ENCODE peak calls at places on chromosomes 2 and 18, in seven cellular contexts. C is body of pancreas; U is heart right ventricle; W is left lung; A is GM23338; F is activated CD8-positive, alpha-beta T cell treated with anti-CD3 and anti-CD28 coated beads for 36 hours; S is lower lobe of right lung. M is an unnamed sample.

GRCh38 chr2:70035344-70035844 is 51.9 kb upstream of the PCBP1 start:
- ATAC-seq in C (no peak), U (no peak), W (peak; percentile 70), A (no peak), F (no peak), S (no peak), M (no peak)

GRCh38 chr2:99279969-99280695 is 20.9 kb downstream of the LYG1 start:
- ATAC-seq in C (no peak), U (no peak), W (peak; percentile 45), A (no peak), F (no peak), S (no peak), M (no peak)

GRCh38 chr18:55228191-55228590 is 268.9 kb upstream of the CCDC68 start:
- ATAC-seq in C (no peak), U (no peak), W (no peak), A (peak; percentile 88), F (no peak), S (no peak), M (peak; percentile 57)

GRCh38 chr2:204026294-204026693 is 89.7 kb downstream of the ICOS start:
- ATAC-seq in C (no peak), U (no peak), W (no peak), A (peak; percentile 32), F (no peak), S (no peak), M (no peak)

GRCh38 chr2:71846669-71847291 is 300.9 kb downstream of the CYP26B1 start:
- ATAC-seq in C (no peak), U (no peak), W (no peak), A (no peak), F (no peak), S (no peak), M (peak; percentile 29)

GRCh38 chr2:44137048-44137447 is 31.6 kb upstream of the PPM1B start:
- ATAC-seq in C (no peak), U (no peak), W (no peak), A (no peak), F (no peak), S (no peak), M (no peak)

GRCh38 chr2:8217366-8218125 is 464.3 kb upstream of the ID2 start:
- ATAC-seq in C (no peak), U (no peak), W (no peak), A (peak; percentile 61), F (no peak), S (no peak), M (no peak)

GRCh38 chr2:158529379-158530110 is 72.8 kb downstream of the PKP4 start:
- ATAC-seq in C (no peak), U (no peak), W (peak; percentile 59), A (no peak), F (no peak), S (no peak), M (no peak)

GRCh38 chr18:69982417-69982816 is 34.7 kb upstream of the CD226 start:
- ATAC-seq in C (no peak), U (no peak), W (no peak), A (peak; percentile 79), F (no peak), S (no peak), M (no peak)

GRCh38 chr2:429575-430254 is 141.8 kb upstream of the ALKAL2 start:
- ATAC-seq in C (no peak), U (no peak), W (no peak), A (no peak), F (peak; percentile 82), S (peak; percentile 47), M (no peak)

GRCh38 chr2:207694811-207695281 is 16.6 kb upstream of the CCNYL1 start:
- ATAC-seq in C (no peak), U (no peak), W (no peak), A (no peak), F (no peak), S (no peak), M (no peak)

GRCh38 chr2:9430316-9431293 is 7.2 kb downstream of the CPSF3 start:
- ATAC-seq in C (no peak), U (peak; percentile 44), W (no peak), A (no peak), F (peak; percentile 55), S (no peak), M (no peak)

GRCh38 chr2:16755377-16755776 is 89.7 kb upstream of the CYRIA start:
- ATAC-seq in C (no peak), U (peak; percentile 67), W (no peak), A (no peak), F (no peak), S (no peak), M (peak; percentile 31)

GRCh38 chr2:239245872-239246701 is 154.7 kb downstream of the HDAC4 start:
- ATAC-seq in C (peak; percentile 73), U (peak; percentile 57), W (peak; percentile 89), A (peak; percentile 77), F (no peak), S (peak; percentile 76), M (peak; percentile 48)

GRCh38 chr18:59148192-59148591 is 8.5 kb downstream of the SEC11C start:
- ATAC-seq in C (peak; percentile 82), U (no peak), W (no peak), A (no peak), F (no peak), S (peak; percentile 22), M (no peak)

GRCh38 chr2:25971596-25971995 is 10.7 kb downstream of the KIF3C start:
- ATAC-seq in C (no peak), U (no peak), W (no peak), A (no peak), F (no peak), S (no peak), M (no peak)

GRCh38 chr2:1744446-1745170 is at the start of gene PXDN:
- ATAC-seq in C (peak; percentile 38), U (peak; percentile 72), W (peak; percentile 56), A (peak; percentile 46), F (no peak), S (peak; percentile 63), M (peak; percentile 62)

GRCh38 chr2:158501301-158501700 is 44.5 kb downstream of the PKP4 start:
- ATAC-seq in C (no peak), U (peak; percentile 87), W (no peak), A (no peak), F (no peak), S (no peak), M (no peak)

GRCh38 chr2:33617989-33618388 is 18.9 kb upstream of the FAM98A start:
- ATAC-seq in C (no peak), U (no peak), W (no peak), A (no peak), F (no peak), S (no peak), M (no peak)

GRCh38 chr2:37100054-37100453 is 15.7 kb downstream of the GPATCH11 start:
- ATAC-seq in C (no peak), U (no peak), W (no peak), A (peak; percentile 41), F (no peak), S (no peak), M (no peak)

GRCh38 chr2:225120175-225120574 is 77.9 kb upstream of the DOCK10 start:
- ATAC-seq in C (no peak), U (no peak), W (no peak), A (no peak), F (no peak), S (no peak), M (no peak)

GRCh38 chr2:171167352-171167997 is 6.8 kb upstream of the TLK1 start:
- ATAC-seq in C (no peak), U (no peak), W (no peak), A (no peak), F (no peak), S (no peak), M (no peak)

GRCh38 chr2:222038086-222038802 is 260.6 kb downstream of the PAX3 start:
- ATAC-seq in C (no peak), U (no peak), W (peak; percentile 21), A (no peak), F (no peak), S (no peak), M (no peak)
- TF ChIP-seq CTCF in C (no peak), U (no peak), W (peak; percentile 6), A (peak; percentile 53), F (no peak), S (peak; percentile 12), M (no peak)

DNA sequence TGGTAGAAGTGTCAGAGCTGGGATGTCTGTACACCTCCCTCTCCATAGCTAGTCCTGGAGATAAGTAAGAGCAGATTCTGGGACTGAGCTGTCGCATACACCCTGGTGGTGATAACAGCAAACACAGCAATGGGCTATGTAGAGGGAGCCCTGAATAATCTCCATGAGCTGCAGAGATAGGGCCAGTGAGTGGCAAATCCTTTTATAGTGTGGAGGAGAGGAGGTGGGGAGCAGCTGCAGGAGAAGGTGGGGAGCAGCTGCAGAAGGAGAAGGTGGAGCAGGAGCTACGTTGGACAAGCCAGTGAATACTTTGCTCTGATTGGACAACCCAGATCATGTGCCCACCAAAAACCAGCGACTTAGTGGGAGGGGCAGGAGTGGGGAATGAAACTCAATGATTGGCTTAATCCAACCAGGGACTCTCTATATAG is 85.5 kb downstream of the TMEM247 start:
- ATAC-seq in C (no peak), U (peak; percentile 93), W (no peak), A (peak; percentile 58), F (no peak), S (no peak), M (no peak)
- TF ChIP-seq CTCF in C (no peak), U (peak; percentile 13), W (no peak), A (no peak), F (no peak), S (no peak), M (no peak)

GRCh38 chr2:75428060-75428459 is 132.7 kb downstream of the EVA1A start:
- ATAC-seq in C (no peak), U (no peak), W (no peak), A (no peak), F (no peak), S (no peak), M (no peak)

GRCh38 chr2:75428627-75429026 is 132.1 kb downstream of the EVA1A start:
- ATAC-seq in C (no peak), U (no peak), W (no peak), A (no peak), F (no peak), S (no peak), M (no peak)

GRCh38 chr2:75429036-75429435 is 131.7 kb downstream of the EVA1A start:
- ATAC-seq in C (peak; percentile 69), U (no peak), W (peak; percentile 17), A (no peak), F (no peak), S (no peak), M (no peak)

DNA sequence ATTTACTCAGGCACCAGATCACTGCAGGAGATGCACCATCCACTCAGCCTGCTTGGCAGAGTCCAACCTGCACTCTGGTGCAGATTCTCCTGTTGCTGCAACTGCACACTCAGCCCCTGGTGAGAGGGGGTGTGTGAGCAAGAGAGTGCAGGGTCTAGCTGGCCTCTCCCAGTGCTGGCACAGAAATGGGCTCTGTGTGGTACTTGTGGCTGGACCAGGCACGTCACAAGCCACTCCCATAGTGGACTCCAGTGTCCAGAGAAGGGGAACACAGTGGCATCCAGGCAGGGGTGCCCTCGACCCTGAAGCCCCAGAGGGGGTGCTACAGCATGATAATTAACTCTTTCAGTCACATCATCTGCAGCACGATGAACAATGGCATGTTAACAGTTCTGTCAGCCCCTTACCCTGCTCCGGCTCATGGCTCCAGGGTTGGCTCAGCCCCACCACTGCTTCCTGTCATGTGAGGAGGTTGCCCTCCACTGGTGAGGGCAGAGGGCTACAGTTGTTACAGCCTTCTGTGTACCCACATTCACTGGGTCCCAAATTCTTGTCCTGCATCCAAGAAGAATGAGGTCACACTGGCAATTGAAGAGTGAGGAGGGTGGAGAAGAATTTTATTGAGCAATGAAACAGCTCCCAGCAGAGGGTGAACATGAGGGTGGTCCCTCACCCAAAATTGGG is 135.7 kb downstream of the EVA1A start:
- ATAC-seq in C (no peak), U (no peak), W (peak; percentile 51), A (peak; percentile 68), F (no peak), S (peak; percentile 51), M (no peak)
- TF ChIP-seq CTCF in C (no peak), U (no peak), W (no peak), A (peak; percentile 62), F (no peak), S (no peak), M (no peak)

GRCh38 chr2:86230961-86231360 is 31.7 kb downstream of the MRPL35 start:
- ATAC-seq in C (no peak), U (no peak), W (no peak), A (no peak), F (no peak), S (no peak), M (no peak)
- TF ChIP-seq CTCF in C (no peak), U (no peak), W (no peak), A (no peak), F (no peak), S (no peak), M (no peak)

M was measured in gastroesophageal sphincter.